ENCODE peak calls at places on chromosomes 16 and 17, in seven cellular contexts. F is GM06990, J is breast epithelium, K is tibial artery, C is GM12878, Z is choroid plexus epithelial cell, Y is BJ. N is an unnamed sample.

GRCh38 chr17:14922421-14922820 is 342.7 kb downstream of the PMP22 start:
- DNase-seq in J (no peak), C (no peak), K (no peak), Z (peak), Y (no peak), F (no peak), N (no peak)

GRCh38 chr17:78185981-78186688 is 717 bp downstream of the TK1 start:
- DNase-seq in Z (no peak), J (no peak), F (no peak), C (no peak), K (peak), Y (no peak), N (no peak)

GRCh38 chr17:62098623-62099231 is 33.6 kb upstream of the MED13 start:
- DNase-seq in K (no peak), F (peak), Y (no peak), J (no peak), Z (no peak), C (peak), N (no peak)

GRCh38 chr17:49342575-49342936 is 19.5 kb downstream of the ZNF652 start:
- DNase-seq in Y (no peak), J (no peak), F (peak), Z (no peak), C (no peak), K (no peak), N (no peak)

GRCh38 chr17:18920911-18921441 is 31.0 kb upstream of the SLC5A10 start:
- DNase-seq in F (peak), C (peak), J (no peak), K (no peak), Y (peak), Z (peak), N (no peak)

GRCh38 chr16:77169650-77170236 is 21.2 kb upstream of the MON1B start:
- DNase-seq in J (no peak), F (no peak), Z (peak), C (no peak), Y (no peak), K (no peak), N (no peak)

GRCh38 chr17:77675816-77676799 is 282.4 kb upstream of the TNRC6C start:
- DNase-seq in C (no peak), K (peak), J (no peak), Z (no peak), Y (no peak), F (no peak), N (no peak)

GRCh38 chr16:17334096-17334495 is 136.7 kb downstream of the XYLT1 start:
- DNase-seq in C (no peak), K (peak), Y (no peak), F (no peak), J (no peak), Z (no peak), N (no peak)

GRCh38 chr17:3963214-3964201 is 729 bp downstream of the ATP2A3 start:
- DNase-seq in C (no peak), J (no peak), Z (no peak), Y (no peak), F (peak), K (no peak), N (no peak)

GRCh38 chr16:8908779-8909468 is 26.8 kb downstream of the LITAFD start:
- DNase-seq in Y (no peak), K (no peak), Z (no peak), F (no peak), C (no peak), J (no peak), N (no peak)

GRCh38 chr16:49482690-49483089 is 109.1 kb downstream of the C16orf78 start:
- DNase-seq in Y (no peak), J (no peak), K (peak), Z (no peak), F (no peak), C (no peak), N (no peak)

GRCh38 chr16:14307059-14307531 is 236.0 kb downstream of the MRTFB start:
- DNase-seq in F (no peak), J (no peak), K (no peak), Z (no peak), Y (no peak), C (no peak), N (no peak)

GRCh38 chr17:44552361-44552760 is 4.9 kb upstream of the FZD2 start:
- DNase-seq in Z (no peak), F (no peak), J (no peak), C (no peak), Y (no peak), K (no peak), N (no peak)

GRCh38 chr16:75113541-75114121 is 2.9 kb downstream of the LDHD start:
- DNase-seq in F (no peak), K (peak), Y (no peak), J (no peak), Z (no peak), C (no peak), N (no peak)

GRCh38 chr17:36812762-36813161 is 124.5 kb upstream of the LHX1 start:
- DNase-seq in Y (no peak), J (no peak), K (no peak), F (no peak), C (no peak), Z (no peak), N (no peak)

GRCh38 chr17:17052462-17053221 is 10.4 kb downstream of the MPRIP start:
- DNase-seq in J (no peak), Z (no peak), F (no peak), C (no peak), K (peak), Y (no peak), N (no peak)

GRCh38 chr17:49362723-49363117 is 670 bp upstream of the ZNF652 start:
- DNase-seq in Z (no peak), F (no peak), K (no peak), J (no peak), C (no peak), Y (no peak), N (no peak)

GRCh38 chr16:29811896-29812665 is at the start of gene PRRT2:
- DNase-seq in Y (no peak), Z (peak), F (peak), K (peak), J (no peak), C (no peak), N (no peak)

GRCh38 chr16:67927131-67927941 is 4.3 kb downstream of the CTRL start:
- DNase-seq in Y (no peak), Z (no peak), K (no peak), C (no peak), J (no peak), F (peak), N (no peak)

GRCh38 chr16:14148016-14148415 is 76.9 kb downstream of the MRTFB start:
- DNase-seq in K (no peak), Y (no peak), Z (no peak), F (no peak), J (no peak), C (no peak), N (no peak)

GRCh38 chr16:73021866-73022495 is 25.9 kb downstream of the ZFHX3 start:
- DNase-seq in Z (no peak), C (no peak), K (peak), F (no peak), Y (no peak), J (no peak), N (no peak)

GRCh38 chr17:7745748-7746470 is 28.4 kb downstream of the DNAH2 start:
- DNase-seq in Z (peak), C (no peak), Y (peak), F (no peak), K (no peak), J (no peak), N (peak)

GRCh38 chr16:727291-727977 is 528 bp downstream of the HAGHL start:
- DNase-seq in Y (no peak), Z (no peak), F (peak), J (no peak), K (no peak), C (no peak), N (no peak)

GRCh38 chr16:8589293-8590160 is 784 bp downstream of the TMEM114 start:
- DNase-seq in F (no peak), K (no peak), Y (no peak), Z (no peak), J (no peak), C (no peak), N (no peak)

GRCh38 chr17:14078027-14078426 is 8.7 kb downstream of the COX10 start:
- DNase-seq in Y (no peak), C (no peak), Z (no peak), K (no peak), F (no peak), J (no peak), N (no peak)

GRCh38 chr17:62763891-62764600 is 44.1 kb downstream of the MARCHF10 start:
- DNase-seq in J (no peak), Y (no peak), C (no peak), K (no peak), Z (no peak), F (no peak), N (no peak)

GRCh38 chr16:88478115-88478514 is 25.0 kb downstream of the ZFPM1 start:
- DNase-seq in C (no peak), J (no peak), Z (no peak), Y (no peak), F (no peak), K (no peak), N (no peak)

GRCh38 chr16:84647830-84648594 is at the start of gene KLHL36:
- DNase-seq in J (peak), K (peak), C (no peak), Y (no peak), F (peak), Z (peak), N (no peak)

GRCh38 chr16:19601083-19601976 is 45.8 kb downstream of the VPS35L start:
- DNase-seq in J (no peak), C (no peak), Z (peak), K (no peak), Y (no peak), F (no peak), N (peak)

GRCh38 chr17:42365136-42365535 is 23.1 kb downstream of the STAT3 start:
- DNase-seq in Y (no peak), K (no peak), Z (peak), C (no peak), J (no peak), F (no peak), N (peak)

GRCh38 chr16:22232277-22233049 is 26.4 kb downstream of the EEF2K start:
- DNase-seq in C (no peak), Y (no peak), F (no peak), J (peak), K (no peak), Z (peak), N (no peak)

GRCh38 chr17:7704601-7705268 is at the start of gene EFNB3:
- DNase-seq in J (no peak), K (no peak), C (no peak), Z (peak), Y (no peak), F (no peak), N (no peak)

GRCh38 chr17:74569392-74570003 is 2.2 kb upstream of the CD300H start:
- DNase-seq in Z (peak), Y (peak), K (peak), F (no peak), C (no peak), J (no peak), N (peak)

GRCh38 chr17:2271985-2272702 is 31.4 kb downstream of the SMG6 start:
- DNase-seq in K (no peak), Y (no peak), J (no peak), Z (no peak), F (no peak), C (no peak), N (no peak)

GRCh38 chr16:68450741-68451140 is 2.4 kb upstream of the SMPD3 start:
- DNase-seq in Z (no peak), J (no peak), Y (peak), F (no peak), C (no peak), K (no peak), N (no peak)

GRCh38 chr17:56309897-56310296 is 156.6 kb downstream of the ANKFN1 start:
- DNase-seq in J (no peak), F (no peak), K (no peak), Y (no peak), Z (no peak), C (no peak), N (no peak)

GRCh38 chr16:88344411-88345030 is 38.2 kb upstream of the ZNF469 start:
- DNase-seq in Z (no peak), K (no peak), Y (no peak), C (no peak), F (no peak), J (no peak), N (no peak)

DNA sequence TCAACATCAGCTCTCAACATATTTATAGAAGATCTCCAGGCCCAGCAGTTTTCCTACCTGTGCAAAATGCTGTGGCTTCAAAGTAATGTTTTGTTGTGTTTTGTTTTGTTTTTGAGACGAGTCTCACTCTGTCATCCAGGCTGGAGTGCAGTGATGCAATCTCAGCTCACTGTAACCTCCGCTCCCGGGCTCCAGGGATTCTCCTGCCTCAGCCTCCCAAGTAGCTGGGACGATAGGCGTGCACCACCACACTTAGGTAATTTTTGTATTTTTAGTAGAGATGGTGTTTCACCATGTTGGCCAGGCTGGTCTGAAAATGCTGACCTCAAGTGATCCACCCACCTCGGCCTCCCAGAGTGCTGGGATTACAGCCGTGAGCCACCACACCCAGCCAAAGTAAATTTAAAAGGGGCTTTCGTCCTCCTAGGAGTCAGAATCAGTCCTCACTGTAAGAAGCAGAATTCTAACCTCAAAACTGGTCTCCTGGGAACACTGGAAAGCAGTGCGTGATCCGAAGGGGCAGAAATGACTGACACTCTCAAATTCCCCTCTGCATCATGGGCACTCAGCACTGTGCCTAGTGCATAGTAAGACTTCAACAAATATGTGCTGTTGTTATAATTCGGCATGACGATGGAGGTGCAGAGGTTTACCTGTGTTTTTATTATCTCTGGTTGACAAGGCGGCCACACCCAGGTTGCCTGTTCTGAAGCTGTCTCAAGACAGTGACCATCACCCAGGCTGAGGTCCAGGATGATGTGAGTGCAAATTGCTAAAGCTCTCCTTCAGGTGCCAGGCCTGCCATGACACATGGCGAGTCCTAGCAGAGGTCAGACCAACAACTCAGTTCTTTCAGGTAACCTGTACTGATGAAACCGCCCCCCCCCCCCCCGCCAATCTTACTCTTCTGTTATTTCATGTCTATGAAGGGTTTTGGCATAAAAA is 59.8 kb downstream of the ADCY9 start:
- DNase-seq in J (no peak), K (no peak), C (no peak), Z (no peak), Y (no peak), F (no peak), N (no peak)
- H3K4me3 ChIP-seq in J (no peak), K (no peak), C (no peak), Z (no peak), Y (no peak), F (no peak), N (no peak)

DNA sequence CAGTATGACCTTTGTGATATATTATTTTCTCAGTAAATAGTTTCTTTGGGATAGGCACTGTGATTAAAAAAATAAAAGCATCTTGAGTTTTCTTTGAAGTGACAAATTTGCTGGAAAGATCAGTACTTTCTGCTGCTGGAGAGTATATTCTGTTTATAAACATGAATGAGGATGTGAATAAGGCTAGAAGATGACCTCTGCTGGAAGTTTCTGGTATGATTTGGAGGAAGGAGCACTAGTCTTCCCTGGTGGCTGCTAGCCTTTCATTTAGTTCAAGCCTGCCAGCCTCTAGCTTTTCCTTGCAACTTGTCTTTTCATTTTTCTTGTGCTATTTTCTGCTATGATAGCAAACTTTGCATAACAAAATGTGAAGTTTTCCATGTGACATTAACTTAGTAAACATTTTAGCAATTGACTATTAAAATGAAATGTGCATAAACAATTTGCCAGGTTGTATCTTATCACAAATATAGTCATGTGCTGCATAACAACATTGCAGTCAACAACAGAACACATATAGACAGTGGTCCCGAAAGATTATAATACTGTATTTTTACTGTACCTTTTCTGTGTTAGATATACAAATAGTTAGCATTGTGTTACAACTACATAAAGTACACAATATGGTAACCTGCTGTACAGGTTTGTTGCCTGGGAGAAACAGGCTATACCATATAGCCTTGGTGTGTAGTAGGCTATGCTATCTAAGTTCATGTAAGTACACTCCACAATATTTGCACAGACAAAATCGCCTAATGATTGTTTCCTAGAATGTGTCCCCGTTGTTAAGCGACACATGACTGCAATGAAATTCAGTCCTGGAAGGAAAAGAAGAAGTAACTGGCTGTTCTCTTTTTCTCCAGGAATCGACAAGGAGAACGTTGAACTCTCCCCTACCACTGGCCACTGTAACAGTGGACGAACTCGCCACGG is 18.1 kb upstream of the RAB11FIP4 start:
- DNase-seq in J (no peak), K (no peak), Z (peak), Y (peak), F (no peak), C (peak), N (peak)
- TF ChIP-seq CTCF in J (peak), K (peak), Z (peak), Y (peak), F (peak), C (peak), N (peak)

GRCh38 chr17:41121742-41122141 is 2.2 kb downstream of the KRTAP4-12 start:
- DNase-seq in Z (no peak), F (no peak), Y (no peak), C (no peak), J (no peak), K (no peak), N (no peak)
- H3K4me3 ChIP-seq in Z (no peak), F (no peak), Y (no peak), C (no peak), J (no peak), K (no peak), N (no peak)

GRCh38 chr17:76240461-76241204 is at the start of gene RNF157:
- DNase-seq in K (peak), Z (peak), Y (no peak), J (peak), F (peak), C (no peak), N (no peak)

GRCh38 chr17:76241776-76242175 is 1.5 kb upstream of the RNF157 start:
- DNase-seq in K (peak), F (no peak), J (no peak), C (no peak), Z (no peak), Y (no peak), N (no peak)

GRCh38 chr17:76239538-76240274 is 587 bp downstream of the RNF157 start:
- DNase-seq in Y (no peak), K (no peak), F (no peak), C (no peak), J (peak), Z (no peak), N (no peak)

GRCh38 chr17:76238847-76239537 is 1.3 kb downstream of the RNF157 start:
- DNase-seq in Y (no peak), C (no peak), K (no peak), J (no peak), Z (no peak), F (no peak), N (no peak)

GRCh38 chr17:76241205-76241539 is 879 bp upstream of the RNF157 start:
- DNase-seq in J (no peak), C (no peak), Y (no peak), F (no peak), K (peak), Z (peak), N (no peak)
- TF ChIP-seq CTCF in J (no peak), C (no peak), Y (no peak), F (no peak), K (no peak), Z (no peak), N (no peak)

DNA sequence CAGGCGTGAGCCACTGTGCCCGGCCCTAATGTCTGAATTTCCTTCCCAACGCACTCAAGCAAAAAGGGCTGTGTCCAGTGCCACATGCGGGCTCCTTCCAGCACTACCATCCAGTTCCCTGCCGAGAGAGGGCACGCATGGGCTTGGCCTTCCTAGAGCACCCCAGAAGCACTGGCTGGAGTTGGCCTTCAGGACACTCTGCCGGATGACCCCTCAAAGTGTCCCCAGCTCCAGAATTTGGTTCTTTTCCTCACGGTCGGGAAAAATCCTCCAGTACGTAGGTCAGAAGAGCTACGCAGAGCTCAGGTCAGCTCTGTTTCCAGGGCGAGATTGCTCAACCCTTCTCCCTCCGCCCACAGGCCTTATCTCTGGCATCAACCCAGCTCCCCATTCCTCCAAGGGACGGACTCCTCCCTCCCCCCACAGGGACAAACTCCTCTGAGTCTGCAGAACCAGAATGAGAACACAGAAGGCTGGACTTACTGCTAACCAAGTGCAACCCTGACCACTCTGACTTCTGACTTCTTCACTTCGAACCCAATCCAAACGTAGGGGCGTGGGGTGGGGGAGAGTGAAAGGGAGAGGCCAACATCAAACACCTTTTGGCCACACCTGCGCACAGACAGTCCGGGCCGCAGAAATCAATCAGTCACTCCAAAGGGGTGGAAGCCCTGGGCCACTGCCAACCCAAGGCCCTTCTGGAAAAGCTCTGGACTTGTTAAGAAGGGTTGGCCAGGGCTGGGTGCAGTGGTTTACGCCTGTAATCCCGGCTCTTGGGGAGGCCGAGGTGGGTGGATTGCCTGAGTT is 3.6 kb downstream of the CDC42EP4 start:
- DNase-seq in C (no peak), Y (peak), Z (peak), F (no peak), K (peak), J (peak), N (peak)
- H3K4me3 ChIP-seq in C (peak), Y (peak), Z (peak), F (no peak), K (peak), J (peak), N (peak)

GRCh38 chr17:9226794-9227135 is 205.5 kb downstream of the NTN1 start:
- DNase-seq in J (no peak), K (no peak), C (no peak), Y (no peak), Z (no peak), F (peak), N (no peak)

GRCh38 chr17:9223531-9223930 is 202.2 kb downstream of the NTN1 start:
- DNase-seq in Y (no peak), Z (no peak), F (no peak), K (no peak), C (no peak), J (no peak), N (no peak)

GRCh38 chr17:9224485-9224884 is 203.2 kb downstream of the NTN1 start:
- DNase-seq in F (no peak), C (no peak), Y (no peak), J (no peak), K (no peak), Z (no peak), N (no peak)

GRCh38 chr17:9226130-9226793 is 205.0 kb downstream of the NTN1 start:
- DNase-seq in F (no peak), K (no peak), Y (no peak), C (no peak), J (no peak), Z (no peak), N (no peak)

GRCh38 chr17:9225305-9226101 is 204.2 kb downstream of the NTN1 start:
- DNase-seq in Z (no peak), J (no peak), F (no peak), C (no peak), K (no peak), Y (no peak), N (no peak)
- TF ChIP-seq CTCF in Z (peak), J (no peak), F (no peak), C (no peak), K (no peak), Y (no peak), N (no peak)

N was measured in astrocyte of the cerebellum.